ENCODE peak calls at places on chromosomes 16 and 17, in eight cellular contexts. A is ascending aorta, D is IMR-90, J is kidney, N is tibial nerve, I is gastrocnemius medialis, X is colonic mucosa, U is adrenal gland. O is an unnamed sample.

GRCh38 chr16:22347100-22347820 is 27.2 kb downstream of the CDR2 start:
- DNase-seq in A (no peak), D (no peak), J (no peak), N (no peak), I (no peak), X (no peak), U (no peak), O (no peak)

GRCh38 chr16:70529051-70529777 is 5.6 kb downstream of the SF3B3 start:
- DNase-seq in A (no peak), D (peak; percentile 79), J (no peak), N (no peak), I (no peak), X (no peak), U (no peak), O (no peak)

GRCh38 chr16:86929149-86929871 is 351.0 kb downstream of the FOXL1 start:
- DNase-seq in A (no peak), D (peak; percentile 93), J (peak; percentile 85), N (no peak), I (no peak), X (no peak), U (no peak), O (no peak)

GRCh38 chr16:29675811-29676643 is 3.0 kb upstream of the QPRT start:
- DNase-seq in A (no peak), D (peak; percentile 18), J (no peak), N (no peak), I (no peak), X (no peak), U (no peak), O (no peak)

GRCh38 chr16:86680137-86680536 is 101.8 kb downstream of the FOXL1 start:
- DNase-seq in A (no peak), D (peak; percentile 85), J (no peak), N (no peak), I (no peak), X (no peak), U (no peak), O (no peak)

GRCh38 chr17:42255425-42255810 is 20.8 kb downstream of the STAT5B start:
- DNase-seq in A (no peak), D (no peak), J (no peak), N (no peak), I (no peak), X (no peak), U (no peak), O (no peak)

GRCh38 chr17:17239832-17240231 is 2.9 kb upstream of the FLCN start:
- DNase-seq in A (no peak), D (no peak), J (no peak), N (no peak), I (no peak), X (no peak), U (no peak), O (no peak)

GRCh38 chr16:29858149-29858899 is 4.7 kb downstream of the CDIPT start:
- DNase-seq in A (no peak), D (no peak), J (no peak), N (no peak), I (no peak), X (no peak), U (no peak), O (no peak)

GRCh38 chr17:48113201-48113676 is 5.7 kb downstream of the SNX11 start:
- DNase-seq in A (no peak), D (no peak), J (no peak), N (no peak), I (no peak), X (no peak), U (peak; percentile 22), O (no peak)

GRCh38 chr17:17096438-17097178 is 54.4 kb downstream of the MPRIP start:
- DNase-seq in A (no peak), D (peak; percentile 59), J (no peak), N (no peak), I (peak; percentile 64), X (no peak), U (no peak), O (no peak)

GRCh38 chr16:84138824-84139627 is 6.0 kb downstream of the HSDL1 start:
- DNase-seq in A (no peak), D (peak; percentile 52), J (no peak), N (no peak), I (peak; percentile 77), X (no peak), U (peak; percentile 54), O (no peak)

DNA sequence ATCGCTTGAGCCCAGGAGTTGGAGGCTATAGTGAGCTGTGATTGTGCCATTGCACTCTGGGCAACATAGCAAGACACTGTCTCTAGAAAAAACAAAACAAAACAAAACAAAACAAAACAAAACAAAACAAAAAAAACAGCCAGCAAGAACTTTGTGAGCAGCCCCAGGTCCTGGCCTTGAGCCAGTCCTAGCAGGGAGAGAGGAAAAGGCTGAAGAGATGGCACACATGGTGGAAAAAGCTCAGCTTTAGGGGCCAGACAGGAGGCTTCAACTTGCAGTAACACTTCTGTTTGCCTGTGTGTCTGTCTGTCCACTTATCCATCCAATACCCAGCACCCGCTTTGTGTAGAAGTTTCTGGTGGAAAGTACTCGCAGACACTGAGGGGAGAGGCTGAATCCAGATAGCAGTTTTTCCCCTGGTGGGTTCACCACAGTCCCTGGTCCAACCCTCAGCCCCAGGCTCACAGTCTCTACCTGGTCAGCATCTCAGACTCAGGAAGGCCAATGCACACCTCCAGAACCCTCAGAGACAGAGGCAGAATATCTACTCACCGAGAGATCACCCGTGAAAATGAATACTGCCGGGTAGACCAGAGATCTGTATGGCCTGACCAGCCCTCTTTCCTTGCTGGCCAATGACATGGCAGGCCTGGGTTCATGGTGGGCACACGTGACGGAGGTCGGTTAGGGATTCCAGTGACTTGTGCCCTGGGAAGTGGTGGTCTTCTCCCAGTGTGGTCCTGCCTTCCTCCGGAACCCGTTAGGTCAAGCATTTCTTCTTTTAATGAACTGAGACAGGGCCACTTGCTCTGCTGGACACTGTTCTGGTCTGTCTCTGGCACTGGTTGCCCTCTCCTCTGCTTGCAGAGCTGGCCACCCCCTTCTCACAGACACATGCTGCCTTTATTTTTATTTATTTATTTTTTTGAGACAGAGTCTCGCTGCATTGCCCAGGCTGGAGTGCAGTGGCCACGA is 79.5 kb upstream of the DNAJA2 start:
- DNase-seq in A (no peak), D (no peak), J (peak; percentile 21), N (no peak), I (no peak), X (no peak), U (no peak), O (no peak)
- H3K27ac ChIP-seq in A (no peak overlapping the region), D (no peak overlapping the region), J (no peak overlapping the region), N (no peak overlapping the region), I (no peak overlapping the region), X (no peak overlapping the region), U (no peak overlapping the region), O (no peak overlapping the region)

GRCh38 chr17:78689029-78689428 is 93.0 kb downstream of the CYTH1 start:
- DNase-seq in A (no peak), D (no peak), J (no peak), N (no peak), I (no peak), X (no peak), U (no peak), O (no peak)
- TF ChIP-seq CTCF in A (no peak), D (no peak), J (no peak), N (no peak), I (no peak), X (no peak), U (no peak), O (no peak)

DNA sequence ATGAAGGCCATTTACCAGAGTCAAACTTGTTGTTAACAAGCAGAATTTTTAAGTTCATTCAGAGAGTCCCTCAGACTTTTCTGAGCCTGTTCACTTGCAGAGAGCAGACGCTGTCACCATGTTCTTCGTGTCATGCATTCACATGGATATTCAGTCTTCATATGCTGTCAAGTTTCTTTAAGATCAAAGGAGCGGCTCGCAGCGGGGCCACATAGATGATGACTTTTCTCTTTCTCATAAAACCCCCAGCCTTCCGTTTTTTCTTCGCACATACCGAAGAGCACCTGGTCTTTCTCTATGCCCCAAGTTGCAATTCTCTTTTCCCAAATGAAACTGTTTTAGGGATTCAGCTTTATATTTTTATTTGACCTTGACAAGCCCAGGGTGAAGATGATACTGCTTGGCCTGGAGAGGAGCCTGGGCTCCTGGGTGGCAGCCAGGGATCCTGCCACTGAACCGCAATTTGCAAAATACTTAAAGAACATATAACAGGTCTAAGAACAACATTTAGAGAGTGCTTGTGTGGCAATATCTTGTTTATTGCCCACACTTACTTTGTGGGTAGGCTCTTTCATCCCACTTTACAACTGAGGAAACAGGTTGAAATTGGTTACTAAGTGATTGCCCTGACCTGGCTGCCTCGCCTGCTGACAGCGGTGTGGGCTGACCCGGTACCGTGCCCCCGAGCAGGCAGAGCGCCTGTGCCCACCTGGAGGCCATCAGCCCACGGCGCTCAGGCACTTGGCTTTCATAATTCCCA is 22.9 kb downstream of the SEC14L1 start:
- DNase-seq in A (no peak), D (no peak), J (no peak), N (no peak), I (no peak), X (no peak), U (no peak), O (no peak)
- H3K4me1 ChIP-seq in A (peaks cover 5% of the 10 kb centered on the region), D (peaks cover 17% of the 10 kb centered on the region), J (peaks cover 33% of the 10 kb centered on the region), N (peaks cover 40% of the 10 kb centered on the region), I (peaks cover 79% of the 10 kb centered on the region), X (peaks cover 3% of the 10 kb centered on the region), U (peaks cover 68% of the 10 kb centered on the region), O (no peaks in the 10 kb centered on the region)

DNA sequence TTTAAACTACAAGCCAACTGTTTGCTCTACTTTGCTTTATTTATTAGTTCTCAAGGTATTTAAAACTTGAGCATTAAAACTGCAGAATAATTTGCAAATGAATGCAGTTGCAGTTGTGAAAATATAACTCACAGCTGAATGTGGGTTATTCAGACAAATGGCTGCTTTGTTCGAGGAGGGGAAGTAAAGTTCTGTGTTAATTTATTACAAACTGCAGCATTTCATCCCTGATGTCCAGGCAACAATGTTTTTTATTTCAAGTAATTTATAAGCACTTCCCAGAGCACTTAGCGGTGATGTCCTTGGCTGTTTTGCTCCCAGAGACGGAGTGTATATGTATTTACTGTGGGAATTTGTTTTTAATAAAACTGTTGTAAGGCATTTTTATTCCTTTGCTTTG is 291.1 kb upstream of the SALL1 start:
- DNase-seq in A (no peak), D (no peak), J (no peak), N (no peak), I (no peak), X (no peak), U (no peak), O (no peak)
- H3K27ac ChIP-seq in A (no peak overlapping the region), D (no peak overlapping the region), J (no peak overlapping the region), N (no peak overlapping the region), I (no peak overlapping the region), X (no peak overlapping the region), U (no peak overlapping the region), O (no peak overlapping the region)

GRCh38 chr17:38557836-38558750 is 47.7 kb downstream of the SRCIN1 start:
- DNase-seq in A (peak; percentile 67), D (peak; percentile 86), J (peak; percentile 97), N (peak; percentile 76), I (peak; percentile 87), X (peak; percentile 93), U (peak; percentile 95), O (peak; percentile 94)
- TF ChIP-seq CTCF in A (peak; percentile 92), D (peak; percentile 93), J (peak; percentile 98), N (peak; percentile 96), I (peak; percentile 79), X (peak; percentile 93), U (peak; percentile 91), O (peak; percentile 95)

O was measured in uterus.